ENCODE peak calls at places on chromosomes 1 and 21, in eight cellular contexts. O, C, F, D, Q, W, R and T are unnamed samples.
A peak's percentile ranks its signal among the peaks of the same experiment; 100 is the strongest.

GRCh38 chr1:161763522-161764098 is 2.5 kb upstream of the ATF6 start:
- DNase-seq in F (no peak), O (no peak), D (peak; percentile 36), Q (no peak), C (no peak), W (no peak), R (no peak), T (no peak)

GRCh38 chr1:169570172-169570574 is 16.1 kb downstream of the F5 start:
- DNase-seq in F (no peak), O (no peak), W (no peak), R (no peak), Q (no peak), C (no peak), D (peak; percentile 43), T (no peak)

GRCh38 chr1:226813671-226814591 is 56.5 kb upstream of the PSEN2 start:
- DNase-seq in O (no peak), W (no peak), C (no peak), F (no peak), D (no peak), Q (no peak), R (no peak), T (no peak)

GRCh38 chr1:99152132-99152531 is 112.2 kb upstream of the PLPPR4 start:
- DNase-seq in R (no peak), D (no peak), W (no peak), C (no peak), F (no peak), O (no peak), Q (no peak), T (no peak)

GRCh38 chr21:45108808-45109800 is 34.7 kb downstream of the ADARB1 start:
- DNase-seq in W (no peak), O (no peak), F (no peak), D (no peak), Q (no peak), C (no peak), R (no peak), T (no peak)

GRCh38 chr1:42675467-42675866 is 6.8 kb upstream of the YBX1 start:
- DNase-seq in D (no peak), R (no peak), W (no peak), F (no peak), C (no peak), O (no peak), Q (no peak), T (no peak)

GRCh38 chr1:36248250-36248894 is 24.1 kb downstream of the THRAP3 start:
- DNase-seq in O (no peak), D (peak; percentile 37), R (peak; percentile 89), Q (peak; percentile 88), C (peak; percentile 87), F (peak; percentile 93), W (peak; percentile 92), T (peak; percentile 80)

GRCh38 chr1:99808391-99809115 is 41.6 kb upstream of the AGL start:
- DNase-seq in W (peak; percentile 96), F (peak; percentile 96), C (peak; percentile 83), Q (peak; percentile 83), O (no peak), D (peak; percentile 56), R (peak; percentile 80), T (peak; percentile 85)

GRCh38 chr21:38869946-38870345 is 64.2 kb downstream of the ETS2 start:
- DNase-seq in Q (no peak), O (no peak), D (no peak), W (no peak), F (peak; percentile 71), C (peak; percentile 24), R (no peak), T (no peak)

GRCh38 chr1:112237983-112238515 is 158.0 kb upstream of the CTTNBP2NL start:
- DNase-seq in O (no peak), R (no peak), Q (no peak), W (no peak), C (no peak), D (peak; percentile 57), F (no peak), T (no peak)

GRCh38 chr21:42263591-42264131 is 44.7 kb downstream of the ABCG1 start:
- DNase-seq in Q (no peak), W (peak; percentile 16), C (no peak), D (no peak), O (no peak), F (no peak), R (no peak), T (no peak)

GRCh38 chr1:51253691-51254090 is 17.6 kb downstream of the RNF11 start:
- DNase-seq in O (no peak), Q (no peak), D (no peak), R (no peak), W (no peak), C (no peak), F (peak; percentile 57), T (peak; percentile 9)

GRCh38 chr1:92877792-92878191 is 46.0 kb downstream of the RPL5 start:
- DNase-seq in D (no peak), C (peak; percentile 1), Q (no peak), F (peak; percentile 46), W (no peak), O (no peak), R (no peak), T (no peak)

GRCh38 chr1:26290061-26290415 is 10.2 kb downstream of the SH3BGRL3 start:
- DNase-seq in D (no peak), C (no peak), R (no peak), O (no peak), F (no peak), W (no peak), Q (no peak), T (no peak)

GRCh38 chr1:169484107-169484506 is 1.6 kb downstream of the SLC19A2 start:
- DNase-seq in Q (no peak), C (no peak), O (no peak), W (no peak), D (no peak), R (no peak), F (no peak), T (no peak)

GRCh38 chr1:32500387-32501209 is 35.7 kb downstream of the ZBTB8B start:
- DNase-seq in W (peak; percentile 41), C (peak; percentile 23), Q (no peak), F (peak; percentile 49), D (peak; percentile 66), R (no peak), O (no peak), T (peak; percentile 46)